ENCODE peak calls at places on chromosomes 2 and 18, in seven cellular contexts. S is fibroblast of pulmonary artery, K is Peyer's patch, X is AG08396, Y is endothelial cell, A is iPS-NIHi11, D is T follicular helper cell. G is an unnamed sample.

GRCh38 chr2:44770221-44771187 is 171.0 kb upstream of the SIX3 start:
- DNase-seq in S (no peak), K (no peak), X (no peak), Y (peak; percentile 24), A (peak; percentile 50), D (no peak), G (no peak)

GRCh38 chr2:151891566-151892194 is 63.5 kb upstream of the ARL5A start:
- DNase-seq in S (no peak), K (no peak), X (no peak), Y (no peak), A (peak; percentile 37), D (no peak), G (no peak)

GRCh38 chr2:71792926-71793761 is 339.8 kb downstream of the DYSF start:
- DNase-seq in S (peak; percentile 40), K (no peak), X (peak; percentile 44), Y (no peak), A (no peak), D (no peak), G (no peak)

GRCh38 chr2:101410716-101411115 is 23.4 kb upstream of the CREG2 start:
- DNase-seq in S (no peak), K (no peak), X (no peak), Y (no peak), A (no peak), D (no peak), G (no peak)

GRCh38 chr2:198961555-198961954 is 496.2 kb downstream of the SATB2 start:
- DNase-seq in S (no peak), K (no peak), X (no peak), Y (no peak), A (no peak), D (no peak), G (no peak)

GRCh38 chr2:236612737-236613136 is 43.1 kb downstream of the ACKR3 start:
- DNase-seq in S (no peak), K (no peak), X (no peak), Y (no peak), A (no peak), D (no peak), G (no peak)

GRCh38 chr2:25669520-25669919 is 3.9 kb downstream of the DTNB start:
- DNase-seq in S (no peak), K (no peak), X (no peak), Y (no peak), A (no peak), D (no peak), G (no peak)

GRCh38 chr2:75994759-75995158 is 284.0 kb upstream of the GCFC2 start:
- DNase-seq in S (no peak), K (no peak), X (no peak), Y (no peak), A (no peak), D (no peak), G (no peak)

GRCh38 chr18:24126155-24126947 is 12.5 kb upstream of the CABYR start:
- DNase-seq in S (no peak), K (no peak), X (no peak), Y (no peak), A (no peak), D (no peak), G (no peak)

GRCh38 chr2:183063083-183063482 is 15.5 kb upstream of the DUSP19 start:
- DNase-seq in S (peak; percentile 94), K (no peak), X (peak; percentile 48), Y (no peak), A (no peak), D (no peak), G (no peak)

GRCh38 chr2:138922973-138923563 is 142.9 kb upstream of the NXPH2 start:
- DNase-seq in S (peak; percentile 47), K (no peak), X (no peak), Y (no peak), A (no peak), D (no peak), G (no peak)

GRCh38 chr2:223537669-223538601 is 64.2 kb downstream of the SCG2 start:
- DNase-seq in S (peak; percentile 52), K (no peak), X (no peak), Y (no peak), A (peak; percentile 18), D (no peak), G (no peak)

GRCh38 chr2:67872481-67872880 is 190.3 kb downstream of the C1D start:
- DNase-seq in S (no peak), K (no peak), X (no peak), Y (no peak), A (no peak), D (no peak), G (no peak)

G was measured in CMK.